ENCODE peak calls at places on chromosomes 5 and 9, in six cellular contexts. C, P, K, T, V and B are unnamed samples.

GRCh38 chr9:125971895-125972729 is 224.9 kb downstream of the PBX3 start:
- DNase-seq in C (no peak), P (no peak), K (no peak), T (no peak), V (no peak), B (no peak)

GRCh38 chr9:120909904-120910303 is 16.7 kb downstream of the TRAF1 start:
- DNase-seq in C (no peak), P (no peak), K (no peak), T (no peak), V (no peak), B (no peak)

GRCh38 chr9:82421498-82421897 is 432.9 kb downstream of the SPATA31D1 start:
- DNase-seq in C (no peak), P (no peak), K (no peak), T (no peak), V (no peak), B (no peak)

GRCh38 chr5:126591549-126591948 is 3.5 kb downstream of the ALDH7A1 start:
- DNase-seq in C (no peak), P (peak), K (no peak), T (no peak), V (no peak), B (no peak)

GRCh38 chr5:135016926-135017325 is 17.1 kb downstream of the PITX1 start:
- DNase-seq in C (no peak), P (no peak), K (no peak), T (no peak), V (no peak), B (no peak)

GRCh38 chr5:72242796-72243475 is 77.1 kb downstream of the MRPS27 start:
- DNase-seq in C (no peak), P (no peak), K (no peak), T (no peak), V (no peak), B (no peak)

GRCh38 chr5:39503148-39503547 is 78.4 kb upstream of the DAB2 start:
- DNase-seq in C (no peak), P (no peak), K (no peak), T (no peak), V (no peak), B (no peak)

GRCh38 chr5:160175438-160176218 is 53.7 kb upstream of the FABP6 start:
- DNase-seq in C (no peak), P (no peak), K (no peak), T (peak), V (no peak), B (no peak)

GRCh38 chr5:127587246-127587917 is 61.5 kb upstream of the CTXN3 start:
- DNase-seq in C (no peak), P (no peak), K (no peak), T (no peak), V (no peak), B (no peak)

GRCh38 chr5:96595300-96596090 is 66.7 kb upstream of the CAST start:
- DNase-seq in C (no peak), P (no peak), K (peak), T (no peak), V (peak), B (no peak)

GRCh38 chr5:93599427-93600146 is 16.6 kb downstream of the NR2F1 start:
- DNase-seq in C (no peak), P (no peak), K (no peak), T (peak), V (no peak), B (no peak)

GRCh38 chr5:74392698-74393431 is 247.7 kb downstream of the ENC1 start:
- DNase-seq in C (no peak), P (no peak), K (no peak), T (no peak), V (no peak), B (no peak)

GRCh38 chr5:102857090-102857818 is 102.1 kb downstream of the PAM start:
- DNase-seq in C (no peak), P (no peak), K (no peak), T (no peak), V (no peak), B (no peak)

GRCh38 chr9:82133973-82134372 is 145.4 kb downstream of the SPATA31D1 start:
- DNase-seq in C (no peak), P (no peak), K (no peak), T (no peak), V (no peak), B (no peak)

GRCh38 chr5:135399838-135400542 is 959 bp upstream of the MACROH2A1 start:
- DNase-seq in C (no peak), P (peak), K (no peak), T (peak), V (no peak), B (no peak)

GRCh38 chr5:132776077-132776931 is 735 bp downstream of the SEPTIN8 start:
- DNase-seq in C (no peak), P (no peak), K (peak), T (peak), V (peak), B (peak)

GRCh38 chr5:23820764-23821471 is 313.5 kb downstream of the PRDM9 start:
- DNase-seq in C (no peak), P (no peak), K (no peak), T (peak), V (no peak), B (peak)

GRCh38 chr5:148740966-148741742 is 85.3 kb upstream of the ADRB2 start:
- DNase-seq in C (peak), P (no peak), K (peak), T (peak), V (peak), B (peak)

GRCh38 chr9:127915325-127915752 is 1.5 kb downstream of the ST6GALNAC4 start:
- DNase-seq in C (no peak), P (no peak), K (peak), T (peak), V (no peak), B (no peak)

GRCh38 chr5:72519191-72519590 is 12.0 kb upstream of the ZNF366 start:
- DNase-seq in C (no peak), P (no peak), K (no peak), T (no peak), V (no peak), B (no peak)

GRCh38 chr9:87445646-87446045 is 52.0 kb upstream of the DAPK1 start:
- DNase-seq in C (peak), P (no peak), K (peak), T (no peak), V (no peak), B (peak)

GRCh38 chr9:5499889-5500398 is 10.4 kb upstream of the PDCD1LG2 start:
- DNase-seq in C (no peak), P (no peak), K (no peak), T (peak), V (no peak), B (no peak)

GRCh38 chr5:3671366-3671765 is 75.7 kb downstream of the IRX1 start:
- DNase-seq in C (no peak), P (no peak), K (no peak), T (no peak), V (no peak), B (no peak)

GRCh38 chr5:59188415-59189225 is 605.7 kb downstream of the RAB3C start:
- DNase-seq in C (peak), P (peak), K (peak), T (peak), V (peak), B (peak)

GRCh38 chr5:160479926-160480325 is 58.3 kb downstream of the PTTG1 start:
- DNase-seq in C (no peak), P (no peak), K (no peak), T (no peak), V (no peak), B (no peak)

GRCh38 chr9:136882109-136882946 is 4.0 kb upstream of the TRAF2 start:
- DNase-seq in C (peak), P (no peak), K (peak), T (peak), V (peak), B (no peak)

GRCh38 chr9:93673844-93674334 is 97.5 kb downstream of the PHF2 start:
- DNase-seq in C (no peak), P (no peak), K (no peak), T (peak), V (no peak), B (no peak)

GRCh38 chr9:109556061-109556460 is 58.0 kb upstream of the PTPN3 start:
- DNase-seq in C (no peak), P (no peak), K (no peak), T (no peak), V (no peak), B (peak)

GRCh38 chr9:34606908-34607307 is 5.0 kb downstream of the RPP25L start:
- DNase-seq in C (no peak), P (no peak), K (peak), T (no peak), V (peak), B (no peak)

GRCh38 chr9:134066546-134066922 is 1.3 kb downstream of the BRD3 start:
- DNase-seq in C (no peak), P (no peak), K (no peak), T (peak), V (no peak), B (peak)

GRCh38 chr5:143613329-143613728 is 198.6 kb upstream of the HMHB1 start:
- DNase-seq in C (no peak), P (no peak), K (no peak), T (no peak), V (no peak), B (no peak)

GRCh38 chr5:78560456-78560855 is 88.1 kb downstream of the LHFPL2 start:
- DNase-seq in C (no peak), P (no peak), K (no peak), T (no peak), V (no peak), B (no peak)

GRCh38 chr5:14914603-14915277 is 43.2 kb upstream of the ANKH start:
- DNase-seq in C (no peak), P (no peak), K (no peak), T (no peak), V (no peak), B (no peak)

GRCh38 chr9:17627641-17628040 is 48.8 kb downstream of the SH3GL2 start:
- DNase-seq in C (no peak), P (no peak), K (no peak), T (no peak), V (no peak), B (no peak)
- TF ChIP-seq JUND in C (no peak), P (no peak), K (no peak), T (no peak), V (no peak), B (no peak)

GRCh38 chr5:6822556-6823343 is 109.5 kb downstream of the TENT4A start:
- DNase-seq in C (no peak), P (no peak), K (no peak), T (no peak), V (no peak), B (peak)

GRCh38 chr5:6819521-6819920 is 106.3 kb downstream of the TENT4A start:
- DNase-seq in C (no peak), P (no peak), K (no peak), T (no peak), V (no peak), B (no peak)

GRCh38 chr5:6822068-6822467 is 108.8 kb downstream of the TENT4A start:
- DNase-seq in C (no peak), P (no peak), K (no peak), T (no peak), V (no peak), B (no peak)

GRCh38 chr5:6818594-6819512 is 105.6 kb downstream of the TENT4A start:
- DNase-seq in C (no peak), P (no peak), K (no peak), T (no peak), V (no peak), B (no peak)

DNA sequence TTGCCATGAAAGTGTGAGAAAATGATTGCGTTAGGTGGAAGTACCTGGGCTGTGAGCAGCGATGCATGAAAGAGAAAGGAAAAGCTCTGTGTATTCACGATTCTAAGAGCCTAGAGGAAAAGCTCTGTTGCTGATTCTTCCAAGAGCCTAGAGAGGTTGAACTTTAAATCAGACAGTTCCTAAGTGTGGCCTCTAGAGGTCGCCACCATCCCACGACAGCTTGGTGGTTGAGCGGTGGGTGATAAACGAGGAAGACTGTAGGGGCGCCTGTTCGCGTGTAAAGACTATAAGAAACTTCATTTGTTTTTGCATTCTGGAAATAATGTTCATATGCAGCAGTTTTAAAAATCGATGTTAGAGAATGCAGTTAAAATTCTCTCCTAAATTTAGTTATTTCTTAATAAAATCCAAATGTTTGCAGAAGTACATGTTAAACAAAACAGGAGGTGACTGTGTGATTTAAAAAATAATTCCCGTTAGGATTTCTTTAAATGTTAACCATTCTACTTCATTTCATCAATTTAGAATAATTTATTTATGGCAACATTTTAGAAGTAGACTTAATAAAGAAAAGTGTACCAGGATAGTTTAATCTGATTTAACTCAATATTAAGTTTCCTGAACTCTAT is 107.7 kb downstream of the TENT4A start:
- DNase-seq in C (peak), P (peak), K (peak), T (peak), V (peak), B (peak)
- TF ChIP-seq JUND in C (no peak), P (no peak), K (no peak), T (no peak), V (no peak), B (no peak)

DNA sequence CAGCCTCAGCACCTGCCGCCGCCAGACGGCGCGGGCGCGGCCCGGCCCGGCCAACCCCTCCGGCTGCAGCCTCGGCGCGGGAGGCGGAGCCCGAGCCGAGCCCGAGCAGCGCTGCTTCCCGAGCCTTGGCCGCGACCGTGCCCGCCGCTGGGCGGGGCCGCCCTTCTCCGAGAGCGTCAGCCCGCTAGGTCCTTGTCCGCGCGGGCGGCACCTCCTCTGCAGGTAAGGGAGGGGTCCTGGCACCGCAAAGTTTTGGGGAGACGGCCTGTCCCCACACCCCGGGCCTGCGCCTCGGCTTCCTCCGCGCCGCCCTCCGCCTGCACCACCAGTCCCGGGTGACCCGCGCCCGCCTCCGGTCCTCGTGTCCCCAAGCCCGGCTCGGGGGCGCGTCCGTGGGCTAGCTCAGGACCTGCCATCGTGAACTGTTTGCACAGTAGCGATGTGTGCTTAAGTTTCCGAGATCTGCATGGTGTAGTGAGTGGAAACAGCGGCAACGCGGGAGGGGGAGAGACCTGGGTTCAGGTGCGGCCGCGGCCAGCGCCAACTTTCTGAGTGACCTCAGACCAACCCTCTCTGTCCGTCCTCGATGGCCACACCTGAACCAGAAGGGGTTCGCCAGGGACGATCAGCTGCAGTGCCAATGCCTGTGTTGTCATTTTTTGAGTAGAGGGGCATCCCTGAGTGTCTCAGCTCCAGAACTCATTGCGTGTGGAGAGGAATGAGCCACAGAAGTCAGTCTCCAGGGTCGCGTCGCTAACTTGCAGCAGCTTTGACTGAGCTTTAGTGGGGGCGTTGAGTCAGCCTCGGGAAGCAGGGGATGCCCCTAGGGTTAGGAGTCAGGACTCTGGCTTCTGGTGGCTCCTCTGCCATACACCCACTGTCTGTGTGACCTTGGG is at the start of gene FRMPD1:
- DNase-seq in C (no peak), P (peak), K (no peak), T (peak), V (peak), B (peak)
- TF ChIP-seq JUND in C (no peak), P (no peak), K (no peak), T (no peak), V (no peak), B (no peak)

DNA sequence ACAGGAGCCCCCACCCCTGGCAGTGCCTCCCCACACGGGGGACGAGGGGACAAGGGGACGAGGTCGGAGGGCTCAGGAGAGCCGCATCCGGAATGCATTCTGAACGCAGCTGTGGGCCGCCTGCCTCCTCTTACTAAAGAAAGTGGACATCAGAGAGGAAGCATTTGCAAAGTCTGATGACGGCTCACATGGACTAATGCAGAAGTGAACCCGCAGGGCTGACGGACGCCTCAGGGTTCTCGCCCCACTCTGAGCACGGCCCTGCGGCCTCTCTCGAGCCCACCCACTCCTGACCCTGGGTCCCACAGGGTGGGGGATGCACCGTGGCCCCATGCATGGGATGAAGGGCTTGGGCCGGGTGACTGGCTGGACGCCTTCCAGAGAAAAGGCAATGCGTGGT is 5.9 kb downstream of the LPCAT1 start:
- DNase-seq in C (no peak), P (no peak), K (no peak), T (no peak), V (no peak), B (no peak)
- TF ChIP-seq JUND in C (no peak), P (no peak), K (no peak), T (no peak), V (no peak), B (no peak)

DNA sequence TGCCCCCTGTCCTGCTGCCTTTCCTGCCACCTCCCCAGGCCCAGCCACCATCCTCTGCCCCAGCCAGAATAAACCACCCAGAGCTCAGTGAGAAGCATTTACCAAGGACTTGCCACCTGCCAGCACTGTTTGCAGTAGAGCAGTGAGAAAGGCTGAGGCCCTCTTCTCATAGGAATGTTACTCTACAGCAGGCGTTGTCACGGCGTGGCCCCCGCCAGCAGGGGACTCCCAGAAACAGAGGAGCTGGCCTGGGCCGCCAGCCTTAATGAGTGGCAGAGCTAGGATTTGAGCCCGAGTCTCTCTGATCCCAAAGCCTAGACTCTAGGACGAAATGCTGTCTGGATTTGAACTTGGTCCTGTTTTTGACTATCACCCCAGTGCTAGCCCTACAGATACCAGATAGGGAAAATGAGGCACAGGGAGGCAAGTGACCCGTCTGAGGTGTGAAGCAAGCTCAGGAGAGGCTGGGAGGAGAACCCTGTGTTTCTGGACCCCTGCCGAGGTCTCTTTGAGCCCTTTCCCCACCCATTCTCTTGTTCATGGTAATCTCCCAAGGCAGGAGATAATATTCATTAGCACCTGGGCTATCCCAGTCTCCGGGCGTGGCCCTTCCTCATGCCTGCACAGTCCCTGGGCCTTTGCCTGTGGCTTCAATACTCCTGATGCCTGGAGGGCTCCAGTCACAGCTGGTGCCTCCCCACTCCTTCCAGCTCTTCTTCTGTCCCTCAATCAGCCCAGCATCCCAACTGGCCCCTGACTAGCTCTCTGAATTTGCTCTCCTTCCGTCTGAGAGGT is 30.7 kb downstream of the HRH2 start:
- DNase-seq in C (no peak), P (no peak), K (no peak), T (no peak), V (no peak), B (no peak)
- TF ChIP-seq JUND in C (no peak), P (no peak), K (no peak), T (no peak), V (no peak), B (no peak)

DNA sequence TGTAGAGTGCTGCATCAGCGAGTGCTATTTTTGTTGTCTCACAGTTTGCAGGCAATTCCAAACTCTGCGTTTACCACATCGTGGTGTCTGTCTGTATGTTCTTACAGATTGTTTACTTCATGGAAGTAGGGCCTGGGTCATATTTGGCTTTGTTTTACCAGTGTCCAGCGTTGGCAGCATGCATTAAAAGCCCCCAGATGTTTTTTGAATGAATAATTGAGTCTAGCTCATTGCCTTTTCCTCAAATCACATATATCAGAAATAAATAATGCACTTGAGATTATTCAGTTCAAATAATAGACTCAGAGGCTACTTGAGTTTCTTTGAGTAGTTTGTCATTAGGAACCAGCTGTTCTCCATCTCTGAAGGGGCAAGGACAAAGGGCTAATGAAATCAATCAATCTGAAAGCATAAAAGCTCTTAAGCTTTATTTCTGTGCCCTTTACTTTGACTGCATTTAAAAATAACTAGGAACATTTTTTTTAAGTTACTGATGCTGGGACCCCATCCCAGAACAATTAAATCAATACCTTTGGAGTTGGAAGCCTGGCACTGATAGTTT is 243.8 kb downstream of the CWC27 start:
- DNase-seq in C (no peak), P (no peak), K (no peak), T (no peak), V (no peak), B (no peak)
- TF ChIP-seq JUND in C (no peak), P (no peak), K (no peak), T (no peak), V (no peak), B (no peak)

GRCh38 chr5:50854082-50854481 is 187.6 kb downstream of the PARP8 start:
- DNase-seq in C (no peak), P (no peak), K (no peak), T (no peak), V (no peak), B (no peak)

GRCh38 chr5:50853151-50853550 is 186.7 kb downstream of the PARP8 start:
- DNase-seq in C (no peak), P (no peak), K (no peak), T (no peak), V (no peak), B (no peak)

GRCh38 chr5:50856720-50857119 is 190.3 kb downstream of the PARP8 start:
- DNase-seq in C (no peak), P (no peak), K (no peak), T (no peak), V (no peak), B (no peak)
- TF ChIP-seq JUND in C (no peak), P (no peak), K (no peak), T (no peak), V (no peak), B (no peak)